ENCODE peak calls at places on chromosomes 2 and 18, in nine cellular contexts. W, S, N, L, K, X, J, U and R are unnamed samples.

GRCh38 chr2:226791056-226791486 is 8.5 kb downstream of the IRS1 start:
- DNase-seq in W (peak; percentile 59), S (no peak), N (peak; percentile 71), L (peak; percentile 79), K (peak; percentile 72), X (peak; percentile 82), J (peak; percentile 72), U (peak; percentile 75), R (no peak)

GRCh38 chr2:3102081-3102914 is 275.3 kb downstream of the EIPR1 start:
- DNase-seq in W (no peak), S (no peak), N (no peak), L (no peak), K (no peak), X (no peak), J (no peak), U (no peak), R (no peak)

GRCh38 chr2:110718990-110719389 is 13.4 kb upstream of the ACOXL start:
- DNase-seq in W (no peak), S (no peak), N (no peak), L (no peak), K (no peak), X (no peak), J (no peak), U (no peak), R (no peak)

GRCh38 chr2:46351388-46352141 is 54.4 kb downstream of the EPAS1 start:
- DNase-seq in W (peak; percentile 54), S (no peak), N (no peak), L (peak; percentile 78), K (no peak), X (no peak), J (no peak), U (no peak), R (no peak)

GRCh38 chr18:28875059-28875458 is 698.1 kb upstream of the CDH2 start:
- DNase-seq in W (no peak), S (peak; percentile 16), N (no peak), L (no peak), K (peak; percentile 75), X (no peak), J (no peak), U (peak; percentile 9), R (no peak)

GRCh38 chr2:240816584-240817495 is 3.2 kb downstream of the KIF1A start:
- DNase-seq in W (no peak), S (no peak), N (no peak), L (no peak), K (no peak), X (no peak), J (no peak), U (no peak), R (no peak)

GRCh38 chr2:70921031-70921430 is 14.7 kb upstream of the ATP6V1B1 start:
- DNase-seq in W (no peak), S (no peak), N (no peak), L (no peak), K (no peak), X (no peak), J (no peak), U (no peak), R (no peak)

GRCh38 chr2:264493-265468 is at the start of gene ACP1:
- DNase-seq in W (peak; percentile 98), S (peak; percentile 75), N (peak; percentile 93), L (peak; percentile 98), K (peak; percentile 78), X (peak; percentile 98), J (peak; percentile 96), U (peak; percentile 92), R (peak; percentile 72)

GRCh38 chr2:30663321-30663720 is 143.9 kb downstream of the CAPN13 start:
- DNase-seq in W (no peak), S (no peak), N (no peak), L (no peak), K (no peak), X (no peak), J (no peak), U (no peak), R (no peak)

GRCh38 chr2:125444106-125444505 is 1211.9 kb upstream of the GYPC start:
- DNase-seq in W (no peak), S (no peak), N (no peak), L (no peak), K (no peak), X (no peak), J (no peak), U (no peak), R (no peak)

GRCh38 chr2:6674381-6674780 is 191.3 kb downstream of the CMPK2 start:
- DNase-seq in W (no peak), S (no peak), N (no peak), L (no peak), K (peak; percentile 73), X (no peak), J (no peak), U (no peak), R (no peak)

GRCh38 chr2:127449898-127450297 is 31.7 kb downstream of the PROC start:
- DNase-seq in W (no peak), S (no peak), N (no peak), L (no peak), K (no peak), X (no peak), J (no peak), U (no peak), R (no peak)

GRCh38 chr2:159904565-159905281 is 106.7 kb upstream of the CD302 start:
- DNase-seq in W (peak; percentile 90), S (no peak), N (no peak), L (peak; percentile 94), K (no peak), X (peak; percentile 93), J (peak; percentile 6), U (no peak), R (no peak)

GRCh38 chr2:217801711-217802110 is 201.1 kb downstream of the TNS1 start:
- DNase-seq in W (no peak), S (no peak), N (no peak), L (no peak), K (no peak), X (no peak), J (no peak), U (no peak), R (no peak)

GRCh38 chr2:152431370-152432098 is 96.6 kb downstream of the FMNL2 start:
- DNase-seq in W (no peak), S (no peak), N (no peak), L (no peak), K (no peak), X (no peak), J (no peak), U (no peak), R (no peak)

DNA sequence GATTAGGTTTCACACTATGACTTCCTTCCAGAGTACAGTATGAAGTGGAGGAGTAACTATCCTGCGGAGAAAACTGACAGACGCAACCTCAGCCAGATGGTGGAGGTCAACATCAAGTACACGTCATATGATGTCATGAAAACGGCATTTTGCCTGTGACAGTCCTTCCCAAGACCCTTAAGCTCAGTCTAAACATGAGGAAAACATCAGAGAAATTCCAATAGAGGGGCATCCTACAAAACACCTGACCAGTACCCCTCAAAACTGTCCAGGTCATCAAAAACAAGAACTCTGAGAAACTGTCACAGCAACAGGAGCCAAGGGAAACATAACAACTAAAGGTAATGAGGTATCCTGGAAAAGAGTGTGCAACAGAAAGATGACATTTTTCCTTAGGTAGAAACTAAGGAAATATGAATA is 1.7 kb downstream of the RNU4ATAC start:
- DNase-seq in W (no peak), S (no peak), N (peak; percentile 89), L (no peak), K (peak; percentile 72), X (no peak), J (peak; percentile 80), U (peak; percentile 28), R (no peak)
- H3K4me3 ChIP-seq in W (no peak overlapping the region), S (no peak overlapping the region), N (no peak overlapping the region), L (no peak overlapping the region), K (no peak overlapping the region), X (no peak overlapping the region), J (no peak overlapping the region), U (no peak overlapping the region), R (no peak overlapping the region)

DNA sequence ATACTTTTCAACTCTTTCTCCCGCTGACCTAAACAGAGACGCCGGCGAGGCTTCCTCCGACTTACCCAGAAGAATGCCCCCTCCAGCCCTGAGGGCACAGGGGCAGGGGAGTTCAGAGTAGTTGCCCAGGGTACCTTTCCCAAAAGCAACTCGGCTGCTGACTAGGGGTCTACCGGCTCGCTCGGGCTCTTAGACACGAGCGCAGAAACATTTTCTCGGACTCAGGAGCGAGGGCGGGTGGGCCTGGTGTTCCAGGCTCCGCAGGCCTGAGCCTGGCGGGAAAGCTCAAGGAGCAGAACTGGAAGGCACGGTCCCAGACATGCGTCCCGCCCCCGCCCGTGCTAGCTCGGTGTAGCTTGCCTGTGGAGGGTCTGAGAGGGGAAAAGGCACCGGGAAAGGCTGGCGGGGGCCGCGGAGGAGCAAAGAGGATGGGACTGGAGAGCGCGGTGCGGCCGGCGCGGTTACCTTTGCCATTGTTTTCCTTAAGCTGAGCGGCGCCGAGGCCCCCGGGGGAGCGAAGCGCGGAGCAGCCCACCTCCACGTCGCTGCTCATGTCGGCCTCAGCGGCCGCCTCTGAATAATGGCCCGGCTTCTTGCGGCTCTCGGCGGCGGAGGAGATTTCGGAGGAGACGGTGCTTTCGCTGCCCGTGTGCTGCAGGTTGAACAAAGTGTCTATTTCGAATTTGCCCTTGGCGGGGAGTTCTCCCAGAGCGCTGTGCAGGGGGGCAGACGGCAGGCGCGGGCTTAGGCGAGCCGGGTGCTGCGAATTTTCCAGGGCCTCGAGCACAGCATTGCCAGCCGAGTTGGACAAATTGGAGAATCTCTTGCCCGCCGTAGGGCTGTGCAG is 654 bp downstream of the EVX2 start:
- DNase-seq in W (no peak), S (no peak), N (no peak), L (no peak), K (no peak), X (no peak), J (no peak), U (no peak), R (no peak)
- H3K4me3 ChIP-seq in W (no peak overlapping the region), S (no peak overlapping the region), N (no peak overlapping the region), L (no peak overlapping the region), K (no peak overlapping the region), X (no peak overlapping the region), J (no peak overlapping the region), U (no peak overlapping the region), R (no peak overlapping the region)

GRCh38 chr2:180196419-180196977 is 189.4 kb upstream of the CWC22 start:
- DNase-seq in W (no peak), S (no peak), N (no peak), L (no peak), K (no peak), X (no peak), J (no peak), U (no peak), R (no peak)
- H3K4me3 ChIP-seq in W (no peak overlapping the region), S (no peak overlapping the region), N (no peak overlapping the region), L (no peak overlapping the region), K (no peak overlapping the region), X (no peak overlapping the region), J (no peak overlapping the region), U (no peak overlapping the region), R (no peak overlapping the region)

DNA sequence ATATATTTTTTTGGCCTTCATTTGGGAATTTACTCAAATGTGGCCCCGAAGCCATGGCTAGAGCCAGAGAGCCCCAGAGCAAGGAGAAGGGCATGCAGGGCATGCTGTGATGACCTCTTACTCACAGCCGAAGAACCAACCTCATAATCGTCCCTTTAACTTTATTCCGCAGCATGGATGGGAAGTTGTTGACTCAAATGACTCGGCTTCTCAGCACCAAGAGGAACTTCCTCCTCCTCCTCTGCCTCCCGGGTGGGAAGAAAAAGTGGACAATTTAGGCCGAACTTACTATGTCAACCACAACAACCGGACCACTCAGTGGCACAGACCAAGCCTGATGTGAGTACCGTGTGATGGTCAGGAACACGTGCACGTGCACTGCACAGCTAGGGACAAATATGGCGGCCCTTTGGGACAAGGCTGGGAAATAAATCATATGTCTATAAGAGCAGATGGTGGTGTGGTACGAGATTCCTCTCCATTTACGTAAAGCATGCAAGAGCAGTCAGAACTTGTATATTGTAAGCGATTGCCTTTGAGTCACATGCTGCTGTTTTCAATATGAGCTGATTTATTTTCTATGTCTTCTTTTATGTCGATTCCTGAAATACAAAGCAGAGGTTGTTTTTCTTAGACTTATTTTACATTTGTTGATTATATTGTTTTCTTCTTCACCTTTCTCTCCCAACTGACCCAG is 280.9 kb downstream of the NEDD4L start:
- DNase-seq in W (no peak), S (no peak), N (no peak), L (no peak), K (no peak), X (no peak), J (no peak), U (no peak), R (no peak)
- H3K4me3 ChIP-seq in W (no peak overlapping the region), S (no peak overlapping the region), N (no peak overlapping the region), L (no peak overlapping the region), K (no peak overlapping the region), X (no peak overlapping the region), J (no peak overlapping the region), U (no peak overlapping the region), R (no peak overlapping the region)